ENCODE peak calls at places on chromosome 21, in eight cellular contexts. One of them, this sample, is unnamed.

GRCh38 chr21:38392722-38393121 is 105.6 kb downstream of the ERG start:
- DNase-seq in AG04450: no peak
- DNase-seq in kidney: no peak
- DNase-seq in breast epithelium: no peak
- DNase-seq in transverse colon: no peak
- DNase-seq in cardiac muscle cell: no peak
- DNase-seq in spleen: no peak
- DNase-seq in A549: no peak
- DNase-seq in this sample: no peak

GRCh38 chr21:27564684-27565280 is 597.9 kb upstream of the ADAMTS5 start:
- DNase-seq in A549: peak
- DNase-seq in spleen: no peak
- DNase-seq in kidney: no peak
- DNase-seq in breast epithelium: no peak
- DNase-seq in AG04450: peak
- DNase-seq in transverse colon: peak
- DNase-seq in cardiac muscle cell: peak
- DNase-seq in this sample: peak

GRCh38 chr21:30434033-30434631 is 4.1 kb downstream of the KRTAP13-4 start:
- DNase-seq in kidney: no peak
- DNase-seq in spleen: no peak
- DNase-seq in A549: peak
- DNase-seq in transverse colon: peak
- DNase-seq in cardiac muscle cell: peak
- DNase-seq in AG04450: no peak
- DNase-seq in breast epithelium: no peak
- DNase-seq in this sample: peak

GRCh38 chr21:46092026-46092764 is 5.7 kb upstream of the COL6A2 start:
- DNase-seq in transverse colon: peak
- DNase-seq in spleen: no peak
- DNase-seq in AG04450: peak
- DNase-seq in kidney: peak
- DNase-seq in A549: no peak
- DNase-seq in breast epithelium: no peak
- DNase-seq in cardiac muscle cell: peak
- DNase-seq in this sample: no peak

GRCh38 chr21:36323032-36323431 is 3.0 kb downstream of the MORC3 start:
- DNase-seq in kidney: no peak
- DNase-seq in transverse colon: no peak
- DNase-seq in A549: no peak
- DNase-seq in AG04450: no peak
- DNase-seq in breast epithelium: no peak
- DNase-seq in spleen: no peak
- DNase-seq in cardiac muscle cell: no peak
- DNase-seq in this sample: no peak

GRCh38 chr21:16218682-16219343 is 489.0 kb downstream of the USP25 start:
- DNase-seq in breast epithelium: no peak
- DNase-seq in kidney: no peak
- DNase-seq in cardiac muscle cell: no peak
- DNase-seq in spleen: no peak
- DNase-seq in A549: no peak
- DNase-seq in AG04450: no peak
- DNase-seq in transverse colon: no peak
- DNase-seq in this sample: no peak

GRCh38 chr21:38839683-38840286 is 34.1 kb downstream of the ETS2 start:
- DNase-seq in cardiac muscle cell: peak
- DNase-seq in transverse colon: no peak
- DNase-seq in A549: peak
- DNase-seq in kidney: no peak
- DNase-seq in breast epithelium: no peak
- DNase-seq in spleen: no peak
- DNase-seq in AG04450: peak
- DNase-seq in this sample: peak

GRCh38 chr21:31366825-31367224 is 22.8 kb upstream of the TIAM1 start:
- DNase-seq in transverse colon: no peak
- DNase-seq in breast epithelium: no peak
- DNase-seq in spleen: no peak
- DNase-seq in A549: peak
- DNase-seq in cardiac muscle cell: peak
- DNase-seq in kidney: no peak
- DNase-seq in AG04450: peak
- DNase-seq in this sample: peak

GRCh38 chr21:45975017-45975595 is 6.5 kb upstream of the COL6A1 start:
- DNase-seq in transverse colon: peak
- DNase-seq in cardiac muscle cell: peak
- DNase-seq in kidney: peak
- DNase-seq in AG04450: no peak
- DNase-seq in breast epithelium: peak
- DNase-seq in spleen: peak
- DNase-seq in A549: no peak
- DNase-seq in this sample: no peak

GRCh38 chr21:27498025-27498424 is 531.1 kb upstream of the ADAMTS5 start:
- DNase-seq in A549: no peak
- DNase-seq in AG04450: no peak
- DNase-seq in spleen: no peak
- DNase-seq in transverse colon: no peak
- DNase-seq in breast epithelium: no peak
- DNase-seq in kidney: no peak
- DNase-seq in cardiac muscle cell: no peak
- DNase-seq in this sample: no peak

GRCh38 chr21:7957713-7958064 is 2563.7 kb upstream of the TPTE start:
- DNase-seq in spleen: no peak
- DNase-seq in transverse colon: no peak
- DNase-seq in breast epithelium: no peak
- DNase-seq in A549: no peak
- DNase-seq in kidney: no peak
- DNase-seq in AG04450: no peak
- DNase-seq in cardiac muscle cell: no peak
- DNase-seq in this sample: no peak

GRCh38 chr21:31668651-31669491 is 9.4 kb downstream of the SOD1 start:
- DNase-seq in A549: no peak
- DNase-seq in AG04450: no peak
- DNase-seq in cardiac muscle cell: no peak
- DNase-seq in kidney: no peak
- DNase-seq in breast epithelium: no peak
- DNase-seq in spleen: no peak
- DNase-seq in transverse colon: no peak
- DNase-seq in this sample: no peak

GRCh38 chr21:46423546-46424061 is 35.1 kb upstream of the DIP2A start:
- DNase-seq in transverse colon: no peak
- DNase-seq in spleen: no peak
- DNase-seq in cardiac muscle cell: peak
- DNase-seq in AG04450: no peak
- DNase-seq in breast epithelium: no peak
- DNase-seq in kidney: peak
- DNase-seq in A549: no peak
- DNase-seq in this sample: no peak

GRCh38 chr21:41426656-41427311 is 745 bp downstream of the MX1 start:
- DNase-seq in spleen: peak
- DNase-seq in AG04450: no peak
- DNase-seq in breast epithelium: no peak
- DNase-seq in kidney: no peak
- DNase-seq in transverse colon: no peak
- DNase-seq in A549: no peak
- DNase-seq in cardiac muscle cell: no peak
- DNase-seq in this sample: no peak

GRCh38 chr21:41803316-41803715 is 36.5 kb upstream of the RIPK4 start:
- DNase-seq in kidney: no peak
- DNase-seq in transverse colon: no peak
- DNase-seq in breast epithelium: no peak
- DNase-seq in A549: no peak
- DNase-seq in cardiac muscle cell: no peak
- DNase-seq in spleen: no peak
- DNase-seq in AG04450: no peak
- DNase-seq in this sample: no peak

GRCh38 chr21:42061866-42062542 is 9.1 kb upstream of the UMODL1 start:
- DNase-seq in breast epithelium: no peak
- DNase-seq in kidney: peak
- DNase-seq in transverse colon: peak
- DNase-seq in AG04450: no peak
- DNase-seq in spleen: peak
- DNase-seq in cardiac muscle cell: no peak
- DNase-seq in A549: no peak
- DNase-seq in this sample: no peak

GRCh38 chr21:41970099-41970391 is 16.2 kb upstream of the C2CD2 start:
- DNase-seq in AG04450: no peak
- DNase-seq in spleen: no peak
- DNase-seq in cardiac muscle cell: no peak
- DNase-seq in kidney: no peak
- DNase-seq in transverse colon: no peak
- DNase-seq in breast epithelium: no peak
- DNase-seq in A549: no peak
- DNase-seq in this sample: no peak

GRCh38 chr21:45990741-45991605 is 9.4 kb downstream of the COL6A1 start:
- DNase-seq in A549: no peak
- DNase-seq in cardiac muscle cell: no peak
- DNase-seq in AG04450: no peak
- DNase-seq in kidney: peak
- DNase-seq in breast epithelium: peak
- DNase-seq in transverse colon: peak
- DNase-seq in spleen: peak
- DNase-seq in this sample: no peak

GRCh38 chr21:16082038-16082816 is 352.4 kb downstream of the USP25 start:
- DNase-seq in spleen: no peak
- DNase-seq in A549: peak
- DNase-seq in transverse colon: no peak
- DNase-seq in breast epithelium: no peak
- DNase-seq in AG04450: no peak
- DNase-seq in cardiac muscle cell: peak
- DNase-seq in kidney: no peak
- DNase-seq in this sample: no peak

GRCh38 chr21:45011911-45012660 is 62.3 kb upstream of the ADARB1 start:
- DNase-seq in AG04450: peak
- DNase-seq in breast epithelium: no peak
- DNase-seq in cardiac muscle cell: peak
- DNase-seq in spleen: peak
- DNase-seq in kidney: peak
- DNase-seq in A549: peak
- DNase-seq in transverse colon: peak
- DNase-seq in this sample: peak

GRCh38 chr21:36236052-36236730 is 79.6 kb downstream of the DOP1B start:
- DNase-seq in cardiac muscle cell: no peak
- DNase-seq in spleen: peak
- DNase-seq in breast epithelium: no peak
- DNase-seq in AG04450: no peak
- DNase-seq in A549: no peak
- DNase-seq in transverse colon: no peak
- DNase-seq in kidney: no peak
- DNase-seq in this sample: no peak

GRCh38 chr21:46253610-46254124 is 25.1 kb upstream of the LSS start:
- DNase-seq in transverse colon: no peak
- DNase-seq in kidney: no peak
- DNase-seq in breast epithelium: no peak
- DNase-seq in spleen: no peak
- DNase-seq in A549: no peak
- DNase-seq in AG04450: no peak
- DNase-seq in cardiac muscle cell: peak
- DNase-seq in this sample: no peak

DNA sequence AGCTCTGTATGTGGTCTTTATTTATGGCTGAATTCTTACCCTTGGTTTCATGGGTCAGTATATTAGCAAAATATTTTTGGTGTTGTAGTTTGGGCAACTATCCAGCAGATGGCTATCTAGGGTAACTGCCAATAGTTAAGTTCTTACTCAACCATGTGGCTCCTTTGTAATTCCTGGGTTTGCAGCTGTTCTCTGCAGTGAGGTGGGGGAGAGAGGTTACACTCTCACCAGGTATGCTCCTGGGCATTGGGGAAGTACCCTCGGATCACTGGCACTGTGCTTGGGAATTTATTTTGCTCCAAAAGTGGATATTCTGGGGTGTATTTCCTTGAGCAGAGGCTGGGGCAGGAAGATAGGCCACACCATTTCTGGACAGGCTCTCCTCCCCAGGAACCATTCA is 436.7 kb upstream of the TMPRSS15 start:
- DNase-seq in kidney: no peak
- DNase-seq in transverse colon: no peak
- DNase-seq in A549: peak
- DNase-seq in breast epithelium: no peak
- DNase-seq in spleen: no peak
- DNase-seq in cardiac muscle cell: no peak
- DNase-seq in AG04450: no peak
- DNase-seq in this sample: no peak
- TF ChIP-seq CTCF in kidney: no peak
- TF ChIP-seq CTCF in transverse colon: peak
- TF ChIP-seq CTCF in A549: no peak
- TF ChIP-seq CTCF in breast epithelium: no peak
- TF ChIP-seq CTCF in spleen: no peak
- TF ChIP-seq CTCF in cardiac muscle cell: no peak
- TF ChIP-seq CTCF in AG04450: no peak
- TF ChIP-seq CTCF in this sample: peak

GRCh38 chr21:43373387-43374227 is 53.3 kb downstream of the SIK1 start:
- DNase-seq in AG04450: no peak
- DNase-seq in spleen: no peak
- DNase-seq in breast epithelium: no peak
- DNase-seq in transverse colon: no peak
- DNase-seq in cardiac muscle cell: no peak
- DNase-seq in kidney: no peak
- DNase-seq in A549: no peak
- DNase-seq in this sample: no peak
- H3K27ac ChIP-seq in AG04450: no peak
- H3K27ac ChIP-seq in spleen: no peak
- H3K27ac ChIP-seq in breast epithelium: peak
- H3K27ac ChIP-seq in transverse colon: no peak
- H3K27ac ChIP-seq in cardiac muscle cell: no peak
- H3K27ac ChIP-seq in kidney: no peak
- H3K27ac ChIP-seq in A549: no peak
- H3K27ac ChIP-seq in this sample: peak

GRCh38 chr21:33063907-33064622 is 5.9 kb upstream of the OLIG1 start:
- DNase-seq in transverse colon: no peak
- DNase-seq in spleen: no peak
- DNase-seq in kidney: no peak
- DNase-seq in AG04450: no peak
- DNase-seq in cardiac muscle cell: no peak
- DNase-seq in A549: no peak
- DNase-seq in breast epithelium: no peak
- DNase-seq in this sample: no peak
- TF ChIP-seq CTCF in transverse colon: no peak
- TF ChIP-seq CTCF in spleen: no peak
- TF ChIP-seq CTCF in kidney: no peak
- TF ChIP-seq CTCF in AG04450: no peak
- TF ChIP-seq CTCF in cardiac muscle cell: no peak
- TF ChIP-seq CTCF in A549: no peak
- TF ChIP-seq CTCF in breast epithelium: no peak
- TF ChIP-seq CTCF in this sample: no peak

GRCh38 chr21:29181799-29182470 is 51.5 kb downstream of the MAP3K7CL start:
- DNase-seq in A549: peak
- DNase-seq in AG04450: peak
- DNase-seq in cardiac muscle cell: peak
- DNase-seq in kidney: no peak
- DNase-seq in transverse colon: peak
- DNase-seq in spleen: no peak
- DNase-seq in breast epithelium: no peak
- DNase-seq in this sample: peak
- H3K27ac ChIP-seq in A549: peak
- H3K27ac ChIP-seq in AG04450: peak
- H3K27ac ChIP-seq in cardiac muscle cell: no peak
- H3K27ac ChIP-seq in kidney: peak
- H3K27ac ChIP-seq in transverse colon: peak
- H3K27ac ChIP-seq in spleen: peak
- H3K27ac ChIP-seq in breast epithelium: peak
- H3K27ac ChIP-seq in this sample: peak

This sample was measured in RWPE1.